ENCODE peak calls at places on chromosomes 11 and 22, in ten cellular contexts. D is SW480; R is activated CD8-positive, alpha-beta memory T cell treated with anti-CD3 and anti-CD28 coated beads for 24 hours; P is adrenal gland; T is NCI-H1105; C is HT1080; E is NCI-H1436; A is adipocyte; Y is HuH-7; B is NCI-H1694. S is an unnamed sample.

GRCh38 chr11:27381238-27381666 is 18.2 kb upstream of the CCDC34 start:
- DNase-seq in A (no peak), T (no peak), E (no peak), R (no peak), Y (no peak), B (no peak), P (no peak), D (no peak), C (no peak), S (no peak)

GRCh38 chr22:19177164-19178064 is 1.1 kb downstream of the SLC25A1 start:
- DNase-seq in E (no peak), T (no peak), B (no peak), D (no peak), P (no peak), R (no peak), A (peak), Y (no peak), C (no peak), S (no peak)

GRCh38 chr22:37199839-37200161 is 11.8 kb upstream of the C1QTNF6 start:
- DNase-seq in B (no peak), D (peak), R (no peak), P (no peak), A (no peak), E (no peak), C (no peak), Y (peak), T (peak), S (no peak)

GRCh38 chr11:114832532-114833125 is 154.3 kb downstream of the NXPE2 start:
- DNase-seq in Y (no peak), C (no peak), T (peak), B (no peak), R (no peak), E (peak), A (no peak), P (no peak), D (no peak), S (no peak)

GRCh38 chr11:2990617-2991476 is 1.3 kb downstream of the NAP1L4 start:
- DNase-seq in A (peak), B (no peak), E (no peak), Y (peak), P (peak), D (peak), T (no peak), R (peak), C (peak), S (no peak)

GRCh38 chr11:15816270-15816871 is 540.0 kb downstream of the SOX6 start:
- DNase-seq in R (no peak), A (peak), B (no peak), E (no peak), T (no peak), Y (no peak), P (no peak), C (peak), D (peak), S (no peak)

GRCh38 chr11:86589856-86590589 is 82.4 kb downstream of the ME3 start:
- DNase-seq in R (no peak), Y (no peak), A (no peak), P (no peak), T (no peak), E (no peak), D (no peak), B (no peak), C (no peak), S (no peak)

GRCh38 chr22:45424241-45424731 is 10.8 kb downstream of the RIBC2 start:
- DNase-seq in T (no peak), E (no peak), A (no peak), P (peak), D (no peak), Y (no peak), B (no peak), C (no peak), R (peak), S (no peak)

GRCh38 chr22:49324527-49325491 is 502.9 kb downstream of the BRD1 start:
- DNase-seq in C (no peak), A (no peak), B (no peak), E (no peak), P (peak), R (peak), Y (no peak), T (no peak), D (no peak), S (no peak)

GRCh38 chr11:40401132-40401853 is 1058.2 kb downstream of the LRRC4C start:
- DNase-seq in T (peak), Y (no peak), B (no peak), A (no peak), E (peak), R (no peak), D (peak), C (no peak), P (no peak), S (peak)

GRCh38 chr11:121159721-121160120 is 58.7 kb downstream of the TECTA start:
- DNase-seq in P (no peak), B (peak), E (no peak), Y (no peak), D (no peak), C (no peak), T (peak), A (no peak), R (no peak), S (no peak)

GRCh38 chr11:132686827-132687370 is 845.4 kb downstream of the OPCML start:
- DNase-seq in C (no peak), P (no peak), T (no peak), A (peak), B (no peak), E (no peak), R (no peak), D (no peak), Y (no peak), S (no peak)

GRCh38 chr11:133265536-133265935 is 266.8 kb downstream of the OPCML start:
- DNase-seq in R (no peak), C (no peak), T (no peak), D (no peak), B (no peak), Y (no peak), E (no peak), P (no peak), A (no peak), S (no peak)

GRCh38 chr11:124829986-124830385 is 29.8 kb upstream of the MSANTD2 start:
- DNase-seq in P (no peak), R (no peak), C (no peak), B (peak), A (no peak), E (no peak), Y (no peak), T (no peak), D (no peak), S (peak)

GRCh38 chr11:21814169-21814568 is 378.7 kb upstream of the ANO5 start:
- DNase-seq in T (no peak), A (no peak), R (no peak), C (peak), D (peak), P (no peak), E (no peak), B (no peak), Y (no peak), S (no peak)

GRCh38 chr22:31329453-31330215 is 16.5 kb downstream of the PATZ1 start:
- DNase-seq in B (no peak), A (no peak), T (no peak), P (no peak), D (no peak), E (no peak), C (no peak), R (no peak), Y (no peak), S (no peak)

GRCh38 chr11:16981651-16982194 is 32.5 kb downstream of the PLEKHA7 start:
- DNase-seq in D (peak), C (peak), B (no peak), Y (peak), R (no peak), T (no peak), A (peak), E (no peak), P (peak), S (no peak)

GRCh38 chr11:596374-596773 is 19.4 kb downstream of the IRF7 start:
- DNase-seq in R (no peak), T (no peak), P (no peak), B (no peak), E (no peak), Y (no peak), A (no peak), C (no peak), D (no peak), S (no peak)

GRCh38 chr11:95282337-95282751 is 51.3 kb upstream of the SESN3 start:
- DNase-seq in A (peak), E (no peak), R (no peak), T (no peak), Y (peak), D (peak), P (no peak), B (no peak), C (no peak), S (no peak)

GRCh38 chr11:69446108-69446507 is 35.4 kb upstream of the LINC01488 start:
- DNase-seq in R (no peak), E (no peak), C (no peak), Y (no peak), P (peak), B (no peak), T (no peak), D (no peak), A (no peak), S (no peak)

GRCh38 chr11:46246514-46246913 is 30.9 kb upstream of the CREB3L1 start:
- DNase-seq in P (no peak), T (no peak), C (no peak), A (peak), R (no peak), Y (no peak), E (no peak), B (no peak), D (no peak), S (no peak)

GRCh38 chr11:40186401-40187091 is 1272.9 kb downstream of the LRRC4C start:
- DNase-seq in C (peak), T (no peak), R (no peak), P (no peak), B (no peak), D (peak), E (no peak), Y (no peak), A (no peak), S (no peak)

GRCh38 chr11:73995247-73995646 is 12.6 kb upstream of the UCP2 start:
- DNase-seq in B (no peak), R (no peak), E (no peak), A (no peak), C (peak), P (no peak), T (no peak), Y (no peak), D (no peak), S (no peak)

GRCh38 chr11:68313574-68314202 is 1.3 kb downstream of the LRP5 start:
- DNase-seq in D (no peak), R (no peak), C (no peak), B (no peak), T (no peak), P (no peak), Y (no peak), E (no peak), A (peak), S (no peak)

GRCh38 chr11:109853156-109853776 is 239.9 kb upstream of the ZC3H12C start:
- DNase-seq in P (no peak), R (no peak), A (peak), B (no peak), Y (peak), C (peak), T (peak), D (peak), E (peak), S (peak)

GRCh38 chr11:124194696-124195418 is 11.7 kb downstream of the OR10D3 start:
- DNase-seq in P (peak), R (peak), D (peak), E (peak), B (peak), Y (peak), T (peak), C (peak), A (peak), S (peak)

GRCh38 chr11:121416909-121417567 is 35.1 kb upstream of the SORL1 start:
- DNase-seq in P (peak), A (peak), E (no peak), R (no peak), T (peak), B (no peak), Y (no peak), D (peak), C (peak), S (peak)

GRCh38 chr11:131193101-131193501 is 177.3 kb upstream of the NTM start:
- DNase-seq in E (no peak), C (no peak), D (no peak), Y (no peak), B (no peak), R (no peak), T (no peak), A (no peak), P (no peak), S (no peak)

GRCh38 chr11:114359342-114359741 is 41.0 kb downstream of the C11orf71 start:
- DNase-seq in R (no peak), B (no peak), D (no peak), P (no peak), A (peak), C (no peak), Y (no peak), T (no peak), E (no peak), S (no peak)

GRCh38 chr11:35077709-35078695 is 61.0 kb upstream of the CD44 start:
- DNase-seq in E (no peak), D (peak), T (no peak), R (no peak), P (no peak), A (peak), C (peak), Y (no peak), B (no peak), S (no peak)

GRCh38 chr11:4167292-4167691 is 72.7 kb downstream of the RRM1 start:
- DNase-seq in Y (no peak), T (no peak), D (no peak), A (no peak), E (no peak), C (no peak), B (no peak), R (peak), P (no peak), S (no peak)

GRCh38 chr11:128473631-128474030 is 113.7 kb downstream of the ETS1 start:
- DNase-seq in B (no peak), D (no peak), R (peak), P (no peak), Y (no peak), C (no peak), T (no peak), E (no peak), A (no peak), S (no peak)

GRCh38 chr11:106101797-106102196 is 24.3 kb downstream of the AASDHPPT start:
- DNase-seq in E (no peak), Y (no peak), B (no peak), D (no peak), C (peak), A (peak), T (no peak), P (no peak), R (no peak), S (no peak)

GRCh38 chr11:101323997-101324396 is 194.4 kb upstream of the PGR start:
- DNase-seq in A (no peak), B (no peak), T (no peak), R (no peak), P (no peak), Y (no peak), C (no peak), D (peak), E (no peak), S (no peak)

GRCh38 chr11:2795491-2795991 is 90.0 kb downstream of the CDKN1C start:
- DNase-seq in Y (no peak), R (no peak), T (no peak), P (peak), C (no peak), B (no peak), D (no peak), A (no peak), E (no peak), S (no peak)

GRCh38 chr22:41361716-41362310 is 19.9 kb upstream of the TEF start:
- DNase-seq in Y (no peak), E (no peak), T (no peak), C (peak), A (no peak), R (no peak), D (no peak), B (no peak), P (no peak), S (no peak)

GRCh38 chr22:46053563-46054090 is 76.7 kb upstream of the WNT7B start:
- DNase-seq in R (peak), Y (peak), A (peak), D (peak), T (peak), B (no peak), E (peak), P (peak), C (peak), S (no peak)